ENCODE peak calls at places on chromosomes 16 and 17, in seven cellular contexts. Y, S, H, W, X, N and F are unnamed samples.

GRCh38 chr16:88264641-88265285 is 118.0 kb upstream of the ZNF469 start:
- DNase-seq in S (peak; percentile 22), N (no peak), X (peak; percentile 10), W (peak; percentile 95), H (peak; percentile 94), Y (peak; percentile 89), F (peak; percentile 96)

GRCh38 chr16:19882186-19882585 is 2.5 kb downstream of the GPRC5B start:
- DNase-seq in H (no peak), Y (no peak), S (no peak), N (no peak), W (no peak), X (no peak), F (no peak)

GRCh38 chr17:57874434-57875108 is 24.7 kb upstream of the MRPS23 start:
- DNase-seq in H (peak; percentile 82), X (no peak), Y (peak; percentile 93), N (no peak), S (no peak), W (peak; percentile 91), F (peak; percentile 92)

GRCh38 chr16:88510091-88510719 is 57.1 kb downstream of the ZFPM1 start:
- DNase-seq in W (no peak), X (no peak), N (no peak), S (no peak), Y (peak; percentile 62), H (no peak), F (no peak)

GRCh38 chr17:74832421-74832820 is 27.3 kb downstream of the GRIN2C start:
- DNase-seq in S (no peak), H (no peak), X (no peak), W (no peak), Y (no peak), N (no peak), F (no peak)

GRCh38 chr17:75102385-75102821 is 7.4 kb upstream of the ARMC7 start:
- DNase-seq in H (no peak), W (no peak), Y (no peak), X (peak; percentile 17), S (no peak), N (no peak), F (no peak)

GRCh38 chr17:58136669-58137279 is 11.4 kb upstream of the OR4D1 start:
- DNase-seq in Y (no peak), X (no peak), N (no peak), S (no peak), H (no peak), W (no peak), F (no peak)

GRCh38 chr16:56513972-56514371 is 5.9 kb downstream of the BBS2 start:
- DNase-seq in H (peak; percentile 23), Y (peak; percentile 61), X (peak; percentile 19), S (no peak), W (peak; percentile 40), N (no peak), F (no peak)